ENCODE peak calls at places on chromosomes 7 and 10, in ten cellular contexts. Y is neuronal stem cell, O is tibial artery, E is HCT116, C is transverse colon, L is fibroblast of lung, V is sigmoid colon, K is neural progenitor cell, A is HepG2, B is K562. F is an unnamed sample. For H3K27me3 and H3K36me3, the result is how much of the 10 kb centered on the place peaks cover.

GRCh38 chr10:116721991-116722392 is 20.4 kb downstream of the HSPA12A start:
- DNase-seq in Y (no peak), O (no peak), E (no peak), C (no peak), L (peak), V (peak), K (peak), A (no peak), B (no peak), F (peak)

GRCh38 chr7:87561702-87562101 is 39.0 kb downstream of the ABCB1 start:
- DNase-seq in Y (no peak), O (no peak), E (no peak), C (no peak), L (no peak), V (no peak), K (no peak), A (no peak), B (no peak), F (no peak)

GRCh38 chr10:129678186-129678585 is 211.1 kb downstream of the MGMT start:
- DNase-seq in Y (no peak), O (peak), E (no peak), C (no peak), L (no peak), V (no peak), K (no peak), A (no peak), B (no peak), F (no peak)

GRCh38 chr7:43905954-43906326 is 456 bp downstream of the URGCP start:
- DNase-seq in Y (no peak), O (no peak), E (no peak), C (peak), L (peak), V (peak), K (peak), A (peak), B (peak), F (no peak)

GRCh38 chr7:73976761-73977625 is 51.0 kb upstream of the ELN start:
- DNase-seq in Y (no peak), O (peak), E (no peak), C (no peak), L (no peak), V (peak), K (no peak), A (no peak), B (no peak), F (no peak)

GRCh38 chr7:150531704-150532103 is 17.0 kb downstream of the GIMAP7 start:
- DNase-seq in Y (no peak), O (no peak), E (no peak), C (no peak), L (no peak), V (no peak), K (no peak), A (no peak), B (no peak), F (no peak)

GRCh38 chr7:30321992-30322637 is 37.7 kb downstream of the ZNRF2 start:
- DNase-seq in Y (no peak), O (no peak), E (no peak), C (no peak), L (peak), V (no peak), K (no peak), A (no peak), B (peak), F (no peak)

GRCh38 chr10:7792541-7792940 is 4.6 kb downstream of the ATP5F1C start:
- DNase-seq in Y (no peak), O (no peak), E (no peak), C (no peak), L (no peak), V (no peak), K (no peak), A (peak), B (no peak), F (no peak)

GRCh38 chr10:13987472-13987871 is 343.3 kb downstream of the FRMD4A start:
- DNase-seq in Y (no peak), O (no peak), E (no peak), C (no peak), L (peak), V (no peak), K (no peak), A (no peak), B (no peak), F (peak)

DNA sequence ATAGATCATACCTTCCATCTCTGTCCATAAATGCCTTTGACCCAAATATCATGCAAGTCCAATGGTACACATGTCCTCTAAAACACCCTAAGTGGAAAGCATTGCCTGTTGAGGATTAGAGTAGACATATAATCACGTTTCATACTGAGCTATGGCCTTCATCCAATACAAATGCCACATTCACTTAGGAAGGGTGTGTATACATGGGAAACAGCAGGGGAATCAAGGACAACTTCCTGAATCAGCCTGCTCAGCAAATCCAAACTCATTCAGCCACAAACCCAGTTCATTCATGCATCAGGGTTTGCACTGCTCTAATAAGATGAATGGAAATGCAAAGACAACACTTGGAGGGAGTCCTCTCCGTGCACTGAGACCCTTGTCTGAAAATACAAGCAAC is 350.8 kb downstream of the KCNMA1 start:
- DNase-seq in Y (no peak), O (no peak), E (no peak), C (no peak), L (no peak), V (no peak), K (no peak), A (no peak), B (no peak), F (no peak)
- H3K27me3 ChIP-seq in Y (under half), O (under half), E (half or more), C (under half), L (under half), V (under half), K (under half), A (under half), B (under half), F (under half)

GRCh38 chr10:45238896-45239295 is 76.5 kb downstream of the OR13A1 start:
- DNase-seq in Y (no peak), O (no peak), E (no peak), C (no peak), L (no peak), V (no peak), K (no peak), A (no peak), B (no peak), F (no peak)

GRCh38 chr10:45229823-45230222 is 85.6 kb downstream of the OR13A1 start:
- DNase-seq in Y (no peak), O (no peak), E (no peak), C (no peak), L (no peak), V (no peak), K (no peak), A (no peak), B (no peak), F (no peak)

GRCh38 chr10:45239642-45240041 is 75.8 kb downstream of the OR13A1 start:
- DNase-seq in Y (no peak), O (no peak), E (no peak), C (no peak), L (no peak), V (no peak), K (no peak), A (no peak), B (no peak), F (no peak)

DNA sequence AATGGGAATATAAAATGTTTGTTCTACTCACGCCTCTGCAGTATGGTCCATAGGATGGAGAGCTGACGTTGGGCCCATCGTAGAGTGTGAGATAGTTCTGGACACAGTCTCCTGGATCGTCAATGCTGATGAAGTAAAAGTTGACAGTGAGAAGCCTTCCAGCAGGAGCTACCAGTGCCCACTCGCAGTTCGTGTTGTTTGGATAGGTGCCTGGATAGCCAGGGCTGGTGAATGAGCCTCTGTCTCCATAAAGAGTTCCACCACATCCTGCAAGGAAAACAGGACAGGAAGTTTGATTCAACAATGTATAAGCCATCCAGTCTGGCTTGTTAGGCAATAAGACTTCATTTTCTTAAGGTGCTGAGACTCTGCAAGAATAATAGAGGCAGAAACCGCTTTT is 79.6 kb downstream of the OR13A1 start:
- DNase-seq in Y (no peak), O (no peak), E (no peak), C (no peak), L (no peak), V (no peak), K (no peak), A (no peak), B (no peak), F (no peak)
- H3K4me3 ChIP-seq in Y (no peak), O (no peak), E (no peak), C (no peak), L (no peak), V (no peak), K (no peak), A (no peak), B (no peak), F (no peak)

DNA sequence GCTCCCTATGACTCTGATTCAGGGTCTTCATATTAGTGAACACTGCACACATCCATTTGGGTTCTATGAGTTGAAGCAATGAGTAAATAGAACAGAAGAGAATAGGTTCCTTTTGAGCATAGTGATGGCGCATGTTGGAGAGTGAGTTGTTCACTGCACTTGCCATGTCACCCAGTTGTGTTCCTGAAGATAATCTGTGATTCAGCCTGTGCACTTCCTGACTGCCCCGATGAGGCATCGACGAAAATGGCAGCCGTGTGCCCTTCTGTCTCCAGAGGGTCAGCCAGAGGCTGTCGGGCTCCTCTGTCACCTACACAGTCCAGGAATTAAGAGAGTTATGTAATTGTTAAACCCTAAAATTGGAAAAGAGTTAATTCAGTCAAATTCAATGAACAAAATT is 94.7 kb downstream of the GALNT11 start:
- DNase-seq in Y (no peak), O (no peak), E (no peak), C (no peak), L (no peak), V (no peak), K (no peak), A (no peak), B (no peak), F (no peak)
- H3K36me3 ChIP-seq in Y (under half), O (half or more), E (under half), C (under half), L (under half), V (under half), K (under half), A (under half), B (half or more), F (under half)

GRCh38 chr7:155467846-155468821 is 10.2 kb downstream of the EN2 start:
- DNase-seq in Y (no peak), O (no peak), E (no peak), C (no peak), L (no peak), V (no peak), K (peak), A (no peak), B (no peak), F (no peak)

GRCh38 chr7:155469311-155470185 is 11.6 kb downstream of the EN2 start:
- DNase-seq in Y (no peak), O (no peak), E (no peak), C (no peak), L (no peak), V (peak), K (peak), A (no peak), B (no peak), F (no peak)

GRCh38 chr7:155470686-155471638 is 13.0 kb downstream of the EN2 start:
- DNase-seq in Y (no peak), O (peak), E (no peak), C (no peak), L (no peak), V (peak), K (no peak), A (no peak), B (no peak), F (no peak)

GRCh38 chr7:155471728-155472127 is 13.8 kb downstream of the EN2 start:
- DNase-seq in Y (no peak), O (no peak), E (no peak), C (no peak), L (no peak), V (peak), K (no peak), A (no peak), B (no peak), F (no peak)

GRCh38 chr7:155470186-155470487 is 12.2 kb downstream of the EN2 start:
- DNase-seq in Y (no peak), O (no peak), E (no peak), C (no peak), L (no peak), V (peak), K (no peak), A (no peak), B (no peak), F (no peak)
- H3K27me3 ChIP-seq in Y (half or more), O (half or more), E (under half), C (half or more), L (half or more), V (half or more), K (half or more), A (under half), B (half or more), F (half or more)

GRCh38 chr7:130276796-130277762 is 10.4 kb downstream of the CPA2 start:
- DNase-seq in Y (no peak), O (no peak), E (no peak), C (no peak), L (peak), V (no peak), K (no peak), A (no peak), B (no peak), F (no peak)

GRCh38 chr7:130273081-130273699 is 6.5 kb downstream of the CPA2 start:
- DNase-seq in Y (peak), O (no peak), E (no peak), C (no peak), L (peak), V (no peak), K (peak), A (no peak), B (peak), F (peak)

GRCh38 chr7:130273863-130274262 is 7.2 kb downstream of the CPA2 start:
- DNase-seq in Y (no peak), O (no peak), E (no peak), C (no peak), L (peak), V (no peak), K (peak), A (no peak), B (no peak), F (no peak)

GRCh38 chr7:130275826-130276291 is 9.2 kb downstream of the CPA2 start:
- DNase-seq in Y (no peak), O (no peak), E (no peak), C (no peak), L (no peak), V (no peak), K (no peak), A (no peak), B (no peak), F (no peak)

GRCh38 chr7:130274983-130275649 is 8.5 kb downstream of the CPA2 start:
- DNase-seq in Y (no peak), O (no peak), E (no peak), C (no peak), L (no peak), V (no peak), K (peak), A (no peak), B (no peak), F (no peak)
- H3K4me3 ChIP-seq in Y (no peak), O (peak), E (no peak), C (no peak), L (no peak), V (no peak), K (no peak), A (no peak), B (no peak), F (no peak)

GRCh38 chr10:841535-841934 is 90.0 kb downstream of the LARP4B start:
- DNase-seq in Y (no peak), O (no peak), E (no peak), C (no peak), L (no peak), V (no peak), K (no peak), A (no peak), B (no peak), F (no peak)
- H3K36me3 ChIP-seq in Y (under half), O (half or more), E (under half), C (under half), L (under half), V (under half), K (under half), A (half or more), B (half or more), F (under half)

DNA sequence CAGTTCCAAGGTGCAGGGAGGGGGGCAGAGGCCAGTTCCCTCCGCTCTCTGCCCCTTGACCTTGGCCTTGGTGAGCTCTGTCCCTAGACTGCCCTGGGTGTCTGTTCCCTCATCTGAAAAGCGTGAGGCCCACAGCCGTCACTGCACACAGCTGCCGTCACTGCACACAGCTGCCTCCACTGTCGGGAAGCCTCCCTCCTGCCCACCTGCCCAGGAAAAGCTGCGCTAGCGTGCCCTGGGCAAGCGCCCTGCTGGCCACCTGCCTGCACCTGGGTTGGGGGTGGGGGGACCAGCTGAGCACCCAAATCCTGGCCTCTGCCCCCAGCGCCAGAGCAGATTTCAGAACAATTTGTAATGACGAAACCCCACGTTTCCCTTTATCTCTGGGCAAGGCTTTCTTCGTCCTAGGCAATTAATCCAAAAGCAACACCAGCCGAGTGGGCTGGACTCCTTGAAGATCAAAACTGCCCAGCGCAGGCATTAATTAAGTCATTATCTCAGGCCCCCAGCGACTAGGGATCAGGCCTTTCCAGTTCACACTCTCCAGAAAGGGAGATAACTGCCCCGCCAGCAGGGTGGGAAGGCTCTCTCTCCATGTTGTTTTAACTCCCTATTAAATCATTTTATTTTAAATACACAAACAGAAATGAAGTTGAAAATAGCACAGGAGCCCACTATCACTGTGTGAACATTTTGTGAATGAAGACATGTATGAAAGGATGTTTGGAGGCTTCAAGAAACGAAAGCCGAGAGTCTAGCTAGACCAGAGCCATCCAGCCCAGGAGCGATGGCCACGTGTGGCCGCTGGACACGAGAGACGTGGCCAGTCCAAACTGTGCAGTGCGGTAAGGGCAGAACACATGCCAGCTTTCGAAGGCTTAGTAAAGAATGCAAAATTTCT is 4.0 kb upstream of the PDGFA start:
- DNase-seq in Y (no peak), O (no peak), E (no peak), C (no peak), L (no peak), V (no peak), K (peak), A (no peak), B (peak), F (no peak)
- H3K27me3 ChIP-seq in Y (under half), O (under half), E (under half), C (under half), L (under half), V (under half), K (half or more), A (under half), B (under half), F (under half)

GRCh38 chr10:29896053-29896452 is 163.3 kb downstream of the JCAD start:
- DNase-seq in Y (no peak), O (no peak), E (no peak), C (no peak), L (peak), V (no peak), K (no peak), A (no peak), B (no peak), F (no peak)
- H3K4me3 ChIP-seq in Y (no peak), O (no peak), E (no peak), C (no peak), L (no peak), V (no peak), K (no peak), A (no peak), B (no peak), F (no peak)

GRCh38 chr10:103643381-103643780 is 149.9 kb downstream of the NEURL1 start:
- DNase-seq in Y (no peak), O (no peak), E (no peak), C (no peak), L (no peak), V (no peak), K (no peak), A (no peak), B (no peak), F (no peak)
- H3K36me3 ChIP-seq in Y (under half), O (under half), E (under half), C (under half), L (under half), V (under half), K (under half), A (half or more), B (under half), F (under half)

DNA sequence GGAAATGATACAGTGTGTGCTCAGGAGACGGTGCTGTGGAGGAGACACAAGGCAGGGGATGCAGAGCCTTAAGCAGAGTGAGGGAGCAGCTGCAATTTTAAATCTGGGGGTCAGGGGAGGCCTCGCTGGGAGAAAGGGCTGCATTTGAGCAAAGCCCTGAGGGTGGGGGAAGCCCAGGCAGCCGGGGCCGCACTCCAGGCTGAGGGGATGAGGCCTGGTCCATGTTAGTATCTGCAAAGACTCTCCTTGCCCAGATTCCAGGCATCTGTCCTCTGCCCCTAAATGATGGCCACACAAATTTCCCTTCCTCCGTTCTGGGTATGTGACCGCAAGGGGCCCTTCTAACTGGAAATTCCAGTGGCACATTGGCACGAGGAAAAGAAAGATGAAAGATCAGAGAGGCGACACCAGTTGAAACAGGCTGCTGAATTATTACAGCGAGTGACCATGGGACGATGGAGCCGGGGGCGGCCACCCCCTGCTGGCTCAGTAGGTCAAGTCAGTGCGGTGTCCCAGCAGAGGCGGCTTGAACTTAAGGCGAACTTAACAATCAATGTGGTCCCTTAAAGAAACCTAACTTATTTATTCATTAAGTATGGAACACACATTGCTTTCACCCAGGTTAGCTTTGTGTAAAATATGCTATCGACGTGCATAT is 62.3 kb upstream of the KAT6B start:
- DNase-seq in Y (no peak), O (no peak), E (no peak), C (no peak), L (no peak), V (no peak), K (no peak), A (peak), B (peak), F (no peak)
- H3K27me3 ChIP-seq in Y (under half), O (under half), E (under half), C (under half), L (under half), V (under half), K (under half), A (under half), B (half or more), F (under half)

F was measured in kidney epithelial cell.